ENCODE peak calls at places on chromosomes 1 and 21, in five cellular contexts. Q is suprapubic skin; P is body of pancreas; V is PC-3; E is CD8-positive, alpha-beta T cell. A is an unnamed sample.

GRCh38 chr1:172146149-172146850 is 274.2 kb upstream of the C1orf105 start:
- DNase-seq in E (no peak), P (no peak), Q (no peak), V (peak; percentile 85), A (no peak)

GRCh38 chr1:125087247-125087646 is 3902.5 kb downstream of the SRGAP2C start:
- DNase-seq in P (no peak), V (no peak), E (no peak), Q (peak; percentile 44), A (no peak)

GRCh38 chr1:39852214-39852791 is 31.0 kb downstream of the TRIT1 start:
- DNase-seq in V (peak; percentile 87), E (no peak), P (no peak), Q (no peak), A (no peak)

GRCh38 chr1:236400061-236400638 is 6.1 kb downstream of the EDARADD start:
- DNase-seq in V (no peak), Q (no peak), E (no peak), P (no peak), A (no peak)

GRCh38 chr1:170162385-170163226 is 16.8 kb downstream of the NTMT2 start:
- DNase-seq in P (peak; percentile 38), E (no peak), Q (no peak), V (peak; percentile 23), A (no peak)

GRCh38 chr1:167634435-167634834 is 4.4 kb downstream of the RCSD1 start:
- DNase-seq in Q (no peak), V (peak; percentile 91), P (no peak), E (no peak), A (no peak)

GRCh38 chr21:43873673-43874072 is 8.7 kb downstream of the AGPAT3 start:
- DNase-seq in Q (no peak), V (no peak), E (no peak), P (no peak), A (no peak)

GRCh38 chr1:150456161-150456647 is 31.0 kb upstream of the TARS2 start:
- DNase-seq in P (no peak), V (no peak), Q (no peak), E (no peak), A (no peak)

DNA sequence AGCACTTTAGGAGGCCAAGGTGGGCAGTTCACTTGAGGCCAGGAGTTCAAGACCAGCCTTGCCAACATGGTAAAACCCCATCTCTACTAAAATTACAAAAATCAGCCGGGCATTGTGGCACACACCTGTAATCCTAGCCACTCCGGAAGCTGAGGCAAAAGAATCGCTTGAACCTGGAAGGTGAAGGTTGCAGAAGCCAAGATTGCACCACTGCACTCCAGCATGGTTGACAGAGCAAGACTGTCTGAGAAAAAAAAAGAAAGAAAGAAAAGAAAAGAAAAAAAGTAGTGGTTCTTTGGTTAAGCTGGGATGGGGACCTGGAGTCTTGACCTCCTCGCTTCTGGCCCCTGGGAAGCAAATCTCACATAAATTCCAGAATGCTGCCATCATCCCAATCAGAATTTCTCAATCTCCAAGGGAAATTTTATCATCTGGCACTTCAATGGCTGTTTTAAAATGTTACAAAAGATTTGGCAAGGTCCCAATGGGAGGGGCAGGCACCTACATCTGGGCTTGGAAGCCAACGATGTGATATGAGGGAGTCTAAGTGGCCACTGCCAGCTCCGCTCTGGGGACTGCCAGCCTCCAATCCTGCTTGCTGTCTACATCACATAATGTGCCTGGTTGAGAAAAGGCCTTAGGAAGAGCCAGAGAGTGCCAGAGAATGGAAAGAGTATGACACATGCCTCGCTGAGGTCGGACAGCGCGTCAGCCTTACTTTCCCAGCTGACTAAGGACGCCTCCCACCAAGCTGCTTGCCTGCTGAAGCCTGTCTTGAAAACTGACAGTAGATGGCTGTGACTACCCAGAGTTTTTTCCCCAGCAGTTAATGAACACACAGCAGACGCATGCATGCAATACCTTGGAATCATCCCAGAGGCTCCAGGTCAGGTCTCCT is 42.1 kb upstream of the SRP9 start:
- DNase-seq in P (peak; percentile 74), Q (peak; percentile 85), V (peak; percentile 95), E (no peak), A (peak; percentile 64)
- H3K4me1 ChIP-seq in P (peaks cover 17% of the 10 kb centered on the region), Q (peaks cover 28% of the 10 kb centered on the region), V (peaks cover 30% of the 10 kb centered on the region), E (no peaks in the 10 kb centered on the region), A (no peaks in the 10 kb centered on the region)

GRCh38 chr1:91805343-91805801 is 80.6 kb downstream of the TGFBR3 start:
- DNase-seq in Q (no peak), V (no peak), E (no peak), P (peak; percentile 90), A (no peak)
- H3K27ac ChIP-seq in Q (peak overlapping the region; percentile 31), V (peak overlapping the region; percentile 50), E (peak overlapping the region; percentile 98), P (peak overlapping the region; percentile 76), A (peak overlapping the region; percentile 9)

DNA sequence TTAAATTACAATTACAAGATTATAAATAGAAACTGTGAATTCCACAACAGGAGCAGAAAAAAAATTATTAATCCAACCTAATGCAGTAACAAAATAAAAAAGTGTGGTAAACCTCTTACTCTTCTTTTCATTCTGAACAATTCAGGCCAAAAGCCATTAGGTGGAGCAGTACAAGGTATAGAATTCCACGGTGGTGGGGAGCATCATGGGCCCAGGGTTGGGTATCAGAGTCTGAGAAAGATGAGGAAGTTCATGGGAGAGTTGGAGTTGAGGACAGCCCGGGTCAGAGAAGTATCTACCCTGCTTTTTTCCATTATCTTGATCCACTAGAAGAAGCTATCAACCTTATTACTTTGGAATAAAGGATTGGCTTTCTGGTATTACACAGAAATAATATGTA is 586.9 kb downstream of the AGBL4 start:
- DNase-seq in Q (no peak), P (no peak), E (no peak), V (peak; percentile 6), A (no peak)
- H3K9me3 ChIP-seq in Q (peaks cover 12% of the 10 kb centered on the region), P (peaks cover 11% of the 10 kb centered on the region), E (no peaks in the 10 kb centered on the region), V (peaks cover 16% of the 10 kb centered on the region), A (peaks cover 3% of the 10 kb centered on the region)

DNA sequence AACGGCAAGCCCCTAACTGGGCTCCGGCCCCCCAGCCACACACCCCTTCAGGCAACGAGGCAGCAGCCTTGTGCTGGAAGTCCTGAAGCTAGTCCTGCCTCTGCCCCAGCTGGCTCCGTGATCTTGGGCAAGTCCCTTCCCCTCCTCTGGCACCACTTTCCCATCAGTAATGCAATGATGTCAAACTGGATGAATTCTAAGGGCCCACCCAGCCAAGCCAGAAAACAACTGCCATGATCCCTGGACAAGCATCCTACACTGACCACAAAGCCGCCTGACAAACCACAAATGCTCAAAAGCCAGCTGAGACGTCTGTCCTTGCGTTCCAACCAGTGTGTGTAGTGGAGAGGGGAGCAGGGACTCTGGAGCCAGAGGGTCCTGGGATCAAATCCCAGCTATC is 26.8 kb downstream of the IFFO2 start:
- DNase-seq in V (no peak), Q (no peak), E (no peak), P (no peak), A (no peak)
- H3K4me1 ChIP-seq in V (peaks cover 70% of the 10 kb centered on the region), Q (peaks cover 80% of the 10 kb centered on the region), E (peaks cover 69% of the 10 kb centered on the region), P (peaks cover 71% of the 10 kb centered on the region), A (peaks cover 86% of the 10 kb centered on the region)

DNA sequence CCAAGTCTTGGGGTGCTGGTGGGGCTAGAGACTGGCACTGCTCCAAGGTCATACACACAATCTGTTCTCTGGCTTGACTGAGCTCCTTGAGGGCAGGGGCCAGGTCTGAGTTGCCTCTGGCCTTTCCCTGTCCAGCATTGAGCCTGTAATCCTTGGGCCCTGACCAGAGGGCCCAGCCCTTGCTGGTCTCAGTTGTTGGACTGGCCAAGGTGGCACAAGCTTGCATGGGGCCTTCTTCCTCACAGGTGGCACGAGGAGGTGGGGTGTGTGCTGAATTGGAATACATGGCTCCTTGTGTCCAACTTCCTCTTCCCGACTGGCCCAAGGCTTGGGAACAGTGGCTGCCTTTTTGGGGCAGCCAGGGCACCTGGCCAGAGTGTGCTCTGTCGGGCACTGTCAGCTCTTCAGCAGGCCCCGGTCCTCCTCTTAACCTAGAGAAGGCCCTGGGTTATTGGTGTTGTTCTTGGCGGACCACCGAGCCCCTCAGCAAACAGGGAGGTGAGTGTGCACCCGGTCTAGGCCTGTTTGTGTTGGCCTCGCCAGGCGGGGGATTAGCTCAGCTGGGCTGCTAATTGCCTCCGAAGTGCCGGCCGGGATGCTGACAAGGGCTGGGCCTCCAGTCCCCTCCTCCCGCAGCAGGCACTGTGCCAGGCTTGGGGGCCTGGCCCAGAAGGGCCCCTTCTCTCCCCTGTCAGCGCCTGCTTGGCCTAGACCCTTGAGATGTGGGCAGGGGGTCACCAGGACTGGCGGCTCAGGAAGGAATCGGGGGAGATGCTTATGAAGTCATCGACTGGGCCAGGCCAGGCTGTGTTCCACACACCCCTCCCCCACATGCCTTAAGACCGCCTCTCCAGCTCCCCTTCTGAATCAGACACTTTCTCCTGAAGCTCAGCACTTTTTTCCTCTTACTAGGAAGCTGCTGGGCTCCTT is 28.5 kb downstream of the WNT4 start:
- DNase-seq in P (no peak), V (no peak), E (no peak), Q (no peak), A (no peak)
- H3K27ac ChIP-seq in P (no peak overlapping the region), V (no peak overlapping the region), E (no peak overlapping the region), Q (no peak overlapping the region), A (no peak overlapping the region)

GRCh38 chr1:239982762-239983161 is 108.9 kb upstream of the FMN2 start:
- DNase-seq in P (no peak), Q (no peak), E (no peak), V (no peak), A (no peak)
- H3K9me3 ChIP-seq in P (peaks cover 15% of the 10 kb centered on the region), Q (peaks cover 19% of the 10 kb centered on the region), E (peaks cover 17% of the 10 kb centered on the region), V (peaks cover 26% of the 10 kb centered on the region), A (no peaks in the 10 kb centered on the region)

GRCh38 chr1:207833956-207834660 is 76.8 kb downstream of the CD34 start:
- DNase-seq in Q (peak; percentile 47), E (no peak), V (no peak), P (no peak), A (no peak)
- H3K4me1 ChIP-seq in Q (peaks cover 76% of the 10 kb centered on the region), E (peaks cover 76% of the 10 kb centered on the region), V (no peaks in the 10 kb centered on the region), P (peaks cover 63% of the 10 kb centered on the region), A (no peaks in the 10 kb centered on the region)

GRCh38 chr1:27864264-27864895 is 8.0 kb upstream of the THEMIS2 start:
- DNase-seq in V (peak; percentile 63), E (no peak), P (peak; percentile 44), Q (no peak), A (no peak)

GRCh38 chr1:27869719-27870085 is 2.6 kb upstream of the THEMIS2 start:
- DNase-seq in P (no peak), Q (no peak), V (no peak), E (no peak), A (no peak)

GRCh38 chr1:27868932-27869718 is 3.2 kb upstream of the THEMIS2 start:
- DNase-seq in Q (no peak), V (no peak), P (peak; percentile 37), E (peak; percentile 68), A (no peak)

GRCh38 chr1:27872059-27872801 is at the start of gene THEMIS2:
- DNase-seq in E (peak; percentile 76), Q (no peak), V (peak; percentile 23), P (peak; percentile 65), A (no peak)

DNA sequence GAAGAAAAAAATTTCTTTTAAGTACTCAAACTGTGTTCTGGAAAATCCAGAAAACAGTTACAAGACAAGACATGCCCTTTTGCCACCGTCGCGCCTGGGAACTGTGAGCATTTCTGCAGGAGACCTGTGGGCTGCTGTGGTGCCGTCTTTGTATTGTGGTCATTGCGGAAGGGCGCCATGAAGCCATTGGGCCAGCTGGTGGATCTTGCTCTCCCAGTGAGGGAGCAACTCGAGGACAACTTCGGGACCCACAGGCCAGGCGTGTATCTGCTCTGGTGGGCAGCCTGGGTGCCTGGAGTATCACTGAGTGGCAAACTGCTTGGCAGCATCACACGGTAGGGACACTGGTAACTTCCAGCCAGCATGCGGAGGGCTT is 3.8 kb upstream of the THEMIS2 start:
- DNase-seq in P (no peak), V (no peak), E (no peak), Q (no peak), A (no peak)
- H3K27ac ChIP-seq in P (no peak overlapping the region), V (no peak overlapping the region), E (peak overlapping the region; percentile 36), Q (no peak overlapping the region), A (no peak overlapping the region)